ENCODE peak calls at places on chromosomes 12 and 14, in ten cellular contexts. Y is Peyer's patch, F is vagina, B is sigmoid colon, T is tibial nerve, X is stomach, P is transverse colon, V is body of pancreas, U is esophagus muscularis mucosa, I is heart left ventricle. N is an unnamed sample.

GRCh38 chr12:43113153-43113552 is 438.9 kb downstream of the ADAMTS20 start:
- DNase-seq in F (no peak), B (no peak), X (no peak), P (no peak), U (no peak), Y (no peak), T (no peak), I (no peak), V (no peak), N (peak; percentile 16)

GRCh38 chr14:23381871-23382270 is 5.0 kb downstream of the CMTM5 start:
- DNase-seq in B (no peak), Y (no peak), F (no peak), X (no peak), U (no peak), P (no peak), I (no peak), T (no peak), V (no peak), N (no peak)

GRCh38 chr12:132527186-132527882 is 37.4 kb downstream of the FBRSL1 start:
- DNase-seq in T (no peak), P (no peak), V (no peak), Y (no peak), B (no peak), U (no peak), X (no peak), I (no peak), F (no peak), N (no peak)

GRCh38 chr12:32400866-32401265 is 1.5 kb downstream of the FGD4 start:
- DNase-seq in Y (no peak), P (no peak), B (no peak), U (no peak), I (no peak), F (no peak), V (no peak), T (no peak), X (no peak), N (no peak)

GRCh38 chr12:9751204-9752144 is 9.2 kb downstream of the CD69 start:
- DNase-seq in T (no peak), X (no peak), B (no peak), F (no peak), P (no peak), I (no peak), Y (no peak), V (no peak), U (no peak), N (no peak)

GRCh38 chr12:70507442-70507841 is 129.8 kb downstream of the PTPRB start:
- DNase-seq in V (no peak), T (no peak), X (no peak), Y (no peak), F (no peak), P (no peak), I (no peak), B (no peak), U (no peak), N (no peak)

GRCh38 chr14:89442280-89442679 is 25.2 kb upstream of the FOXN3 start:
- DNase-seq in B (peak; percentile 33), Y (no peak), U (no peak), F (no peak), T (no peak), I (no peak), X (no peak), V (no peak), P (no peak), N (no peak)

GRCh38 chr14:38039526-38039925 is 168.2 kb upstream of the SSTR1 start:
- DNase-seq in U (no peak), F (no peak), T (no peak), I (no peak), P (no peak), V (no peak), B (no peak), Y (no peak), X (no peak), N (no peak)

GRCh38 chr12:31369712-31370521 is 44.0 kb upstream of the SINHCAF start:
- DNase-seq in X (peak; percentile 75), V (peak; percentile 75), F (no peak), I (peak; percentile 37), U (no peak), B (peak; percentile 66), Y (no peak), T (peak; percentile 31), P (peak; percentile 32), N (peak; percentile 57)

GRCh38 chr12:9928607-9929006 is 3.6 kb downstream of the CLEC2A start:
- DNase-seq in V (no peak), Y (no peak), P (no peak), U (no peak), I (no peak), T (no peak), X (no peak), B (no peak), F (no peak), N (no peak)

GRCh38 chr12:86660488-86661171 is 404.4 kb upstream of the MGAT4C start:
- DNase-seq in Y (no peak), P (no peak), V (no peak), B (no peak), T (no peak), F (no peak), I (no peak), X (no peak), U (no peak), N (no peak)

GRCh38 chr12:120103371-120103770 is 13.2 kb downstream of the RAB35 start:
- DNase-seq in U (no peak), X (no peak), Y (no peak), V (no peak), F (no peak), P (no peak), B (no peak), I (no peak), T (no peak), N (no peak)

GRCh38 chr12:29763301-29763683 is 20.4 kb downstream of the TMTC1 start:
- DNase-seq in V (no peak), I (no peak), U (no peak), P (no peak), Y (no peak), T (no peak), F (no peak), X (no peak), B (no peak), N (no peak)

GRCh38 chr12:117547209-117547608 is 185.8 kb upstream of the NOS1 start:
- DNase-seq in F (no peak), V (no peak), I (no peak), Y (no peak), B (no peak), X (no peak), T (no peak), P (no peak), U (no peak), N (no peak)

GRCh38 chr12:106303202-106303820 is 778 bp downstream of the TCP11L2 start:
- DNase-seq in V (peak; percentile 89), I (peak; percentile 95), B (peak; percentile 90), X (peak; percentile 81), U (peak; percentile 96), F (no peak), Y (peak; percentile 90), P (peak; percentile 87), T (peak; percentile 80), N (peak; percentile 80)
- TF ChIP-seq POLR2A in V (peak; percentile 15), I (peak; percentile 44), B (no peak), X (no peak), U (no peak), F (no peak), Y (peak; percentile 6), P (peak; percentile 7), T (no peak), N (peak; percentile 20)

DNA sequence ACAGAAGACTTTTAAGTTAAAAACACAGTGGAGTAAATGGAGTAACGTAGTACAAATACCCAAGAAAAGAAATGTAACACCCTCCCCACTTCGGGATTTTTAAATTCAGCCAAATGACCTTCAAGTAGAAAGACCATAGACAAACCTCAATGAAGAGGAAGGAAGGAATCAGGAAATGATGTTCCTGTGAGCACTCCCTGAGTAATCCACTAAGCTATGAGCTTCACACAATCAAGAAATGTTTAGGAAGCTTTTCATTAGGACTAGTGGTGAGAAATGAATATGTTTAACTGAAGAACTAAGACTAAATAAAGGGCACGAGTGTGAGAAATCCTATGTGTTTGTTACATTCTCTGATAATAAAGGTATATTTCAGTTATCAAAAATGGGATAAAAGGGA is 10.1 kb downstream of the TCL1A start:
- DNase-seq in Y (no peak), B (no peak), V (no peak), X (no peak), U (no peak), F (no peak), P (no peak), I (no peak), T (no peak), N (no peak)
- H3K27me3 ChIP-seq in Y (no peaks in the 10 kb centered on the region), B (peaks cover 10% of the 10 kb centered on the region), V (no peaks in the 10 kb centered on the region), X (no peaks in the 10 kb centered on the region), U (no peaks in the 10 kb centered on the region), F (no peaks in the 10 kb centered on the region), P (peaks cover 34% of the 10 kb centered on the region), I (peaks cover 26% of the 10 kb centered on the region), T (no peaks in the 10 kb centered on the region), N (no peaks in the 10 kb centered on the region)

GRCh38 chr14:71166434-71166833 is 259.2 kb downstream of the PCNX1 start:
- DNase-seq in U (no peak), B (no peak), T (peak; percentile 48), F (no peak), Y (no peak), P (peak; percentile 34), V (peak; percentile 51), X (no peak), I (no peak), N (no peak)

GRCh38 chr14:71165650-71166049 is 258.4 kb downstream of the PCNX1 start:
- DNase-seq in I (no peak), P (peak; percentile 42), U (no peak), F (no peak), B (no peak), T (no peak), Y (no peak), X (no peak), V (no peak), N (no peak)

GRCh38 chr14:71163842-71164500 is 256.7 kb downstream of the PCNX1 start:
- DNase-seq in P (no peak), F (no peak), T (no peak), V (peak; percentile 31), X (no peak), U (no peak), Y (no peak), B (no peak), I (no peak), N (no peak)

GRCh38 chr14:71163050-71163841 is 256.0 kb downstream of the PCNX1 start:
- DNase-seq in V (no peak), P (no peak), Y (no peak), T (no peak), F (no peak), U (no peak), B (no peak), I (no peak), X (no peak), N (no peak)

DNA sequence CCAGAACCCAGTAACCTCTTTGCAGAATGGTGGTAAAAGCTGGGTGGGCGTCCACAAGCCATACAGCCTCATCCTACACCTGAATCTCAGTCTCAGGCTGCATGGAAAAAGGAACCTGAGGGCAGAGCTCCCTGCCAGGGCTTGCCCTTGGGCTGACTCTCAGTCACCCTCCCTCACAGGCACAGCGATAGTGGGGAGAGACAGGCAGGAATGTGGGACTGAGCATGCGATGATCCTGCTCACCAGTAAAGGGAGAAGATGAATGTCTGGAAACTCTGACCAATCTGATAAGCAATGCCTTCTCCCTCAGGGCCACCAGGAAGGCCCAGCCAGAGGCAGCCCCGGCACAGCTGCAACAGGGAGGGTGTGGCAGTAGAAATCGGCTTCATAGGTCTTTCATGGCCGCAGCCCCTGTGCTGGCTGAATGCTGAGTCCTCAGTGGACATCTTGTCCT is 257.9 kb downstream of the PCNX1 start:
- DNase-seq in P (peak; percentile 82), I (no peak), X (no peak), Y (no peak), V (no peak), U (no peak), B (no peak), F (no peak), T (no peak), N (no peak)
- TF ChIP-seq POLR2A in P (no peak), I (no peak), X (no peak), Y (no peak), V (no peak), U (no peak), B (no peak), F (no peak), T (no peak), N (no peak)

GRCh38 chr14:72975776-72976175 is 49.5 kb downstream of the DCAF4 start:
- DNase-seq in Y (no peak), T (no peak), X (no peak), I (no peak), F (no peak), U (no peak), B (no peak), V (peak; percentile 14), P (no peak), N (no peak)
- H3K27me3 ChIP-seq in Y (no peaks in the 10 kb centered on the region), T (no peaks in the 10 kb centered on the region), X (no peaks in the 10 kb centered on the region), I (no peaks in the 10 kb centered on the region), F (no peaks in the 10 kb centered on the region), U (no peaks in the 10 kb centered on the region), B (no peaks in the 10 kb centered on the region), V (no peaks in the 10 kb centered on the region), P (no peaks in the 10 kb centered on the region), N (no peaks in the 10 kb centered on the region)

N was measured in uterus.